ENCODE peak calls at places on chromosomes 5 and 9, in ten cellular contexts. W, N, P, X, B, Y, K, H, D and G are unnamed samples.

GRCh38 chr5:79938468-79938867 is 52.6 kb downstream of the MTX3 start:
- DNase-seq in W (no peak), N (no peak), P (no peak), X (no peak), B (no peak), Y (no peak), K (no peak), H (no peak), D (no peak), G (no peak)

GRCh38 chr9:83403864-83404263 is 134.3 kb downstream of the FRMD3 start:
- DNase-seq in W (no peak), N (no peak), P (no peak), X (peak; percentile 48), B (no peak), Y (no peak), K (no peak), H (no peak), D (no peak), G (no peak)

GRCh38 chr9:94908041-94908563 is 181.6 kb downstream of the AOPEP start:
- DNase-seq in W (no peak), N (no peak), P (no peak), X (no peak), B (no peak), Y (no peak), K (no peak), H (no peak), D (no peak), G (no peak)

GRCh38 chr9:89749500-89750116 is 144.8 kb downstream of the GADD45G start:
- DNase-seq in W (no peak), N (no peak), P (no peak), X (no peak), B (no peak), Y (no peak), K (no peak), H (no peak), D (no peak), G (no peak)

GRCh38 chr9:18442629-18443491 is 31.1 kb upstream of the ADAMTSL1 start:
- DNase-seq in W (peak; percentile 64), N (peak; percentile 26), P (peak; percentile 3), X (peak; percentile 85), B (peak; percentile 57), Y (no peak), K (peak; percentile 33), H (peak; percentile 64), D (no peak), G (peak; percentile 68)

GRCh38 chr5:58019614-58020013 is 440.3 kb downstream of the PLK2 start:
- DNase-seq in W (no peak), N (no peak), P (no peak), X (no peak), B (no peak), Y (no peak), K (no peak), H (no peak), D (no peak), G (no peak)

GRCh38 chr9:124020520-124021384 is 9.2 kb downstream of the LHX2 start:
- DNase-seq in W (no peak), N (no peak), P (no peak), X (no peak), B (no peak), Y (no peak), K (no peak), H (no peak), D (no peak), G (no peak)

GRCh38 chr9:23596913-23597634 is 229.0 kb downstream of the ELAVL2 start:
- DNase-seq in W (no peak), N (no peak), P (no peak), X (no peak), B (no peak), Y (no peak), K (no peak), H (no peak), D (no peak), G (no peak)

GRCh38 chr5:80255425-80255751 is 460 bp downstream of the SERINC5 start:
- DNase-seq in W (no peak), N (peak; percentile 57), P (peak; percentile 39), X (peak; percentile 71), B (no peak), Y (no peak), K (no peak), H (no peak), D (no peak), G (peak; percentile 68)

GRCh38 chr9:2297771-2298170 is 282.6 kb downstream of the SMARCA2 start:
- DNase-seq in W (no peak), N (no peak), P (no peak), X (no peak), B (no peak), Y (no peak), K (no peak), H (no peak), D (no peak), G (no peak)

GRCh38 chr5:173391031-173391430 is 62.8 kb upstream of the STC2 start:
- DNase-seq in W (peak; percentile 47), N (no peak), P (no peak), X (no peak), B (no peak), Y (no peak), K (no peak), H (no peak), D (no peak), G (peak; percentile 61)

GRCh38 chr5:3542158-3542557 is 53.5 kb upstream of the IRX1 start:
- DNase-seq in W (no peak), N (no peak), P (no peak), X (no peak), B (no peak), Y (no peak), K (no peak), H (no peak), D (no peak), G (no peak)

GRCh38 chr9:87707805-87708500 is 18.0 kb upstream of the CTSL start:
- DNase-seq in W (no peak), N (no peak), P (no peak), X (no peak), B (no peak), Y (no peak), K (no peak), H (no peak), D (no peak), G (no peak)

GRCh38 chr9:4973246-4973645 is 11.8 kb upstream of the JAK2 start:
- DNase-seq in W (no peak), N (no peak), P (no peak), X (no peak), B (no peak), Y (no peak), K (no peak), H (no peak), D (no peak), G (no peak)

GRCh38 chr5:159010611-159011497 is 88.9 kb downstream of the EBF1 start:
- DNase-seq in W (no peak), N (no peak), P (no peak), X (no peak), B (no peak), Y (no peak), K (no peak), H (no peak), D (no peak), G (no peak)

GRCh38 chr9:135905380-135906282 is 1.7 kb downstream of the CAMSAP1 start:
- DNase-seq in W (no peak), N (no peak), P (peak; percentile 79), X (peak; percentile 61), B (no peak), Y (no peak), K (no peak), H (peak; percentile 77), D (peak; percentile 62), G (no peak)

GRCh38 chr9:136159851-136160250 is 41.2 kb upstream of the TMEM250 start:
- DNase-seq in W (no peak), N (no peak), P (no peak), X (no peak), B (no peak), Y (no peak), K (no peak), H (no peak), D (peak; percentile 54), G (no peak)

GRCh38 chr5:11997942-11998341 is 93.7 kb upstream of the CTNND2 start:
- DNase-seq in W (no peak), N (no peak), P (no peak), X (no peak), B (no peak), Y (no peak), K (no peak), H (no peak), D (no peak), G (no peak)

GRCh38 chr5:134958755-134959154 is 9.0 kb upstream of the CATSPER3 start:
- DNase-seq in W (no peak), N (no peak), P (no peak), X (peak; percentile 7), B (no peak), Y (no peak), K (no peak), H (no peak), D (no peak), G (no peak)

GRCh38 chr5:147628054-147628895 is 118.4 kb upstream of the DPYSL3 start:
- DNase-seq in W (no peak), N (peak; percentile 49), P (peak; percentile 34), X (peak; percentile 76), B (peak; percentile 40), Y (peak; percentile 68), K (peak; percentile 70), H (peak; percentile 71), D (no peak), G (peak; percentile 80)

GRCh38 chr5:72848474-72849428 is 32.3 kb downstream of the TNPO1 start:
- DNase-seq in W (peak; percentile 76), N (peak; percentile 81), P (peak; percentile 52), X (peak; percentile 54), B (peak; percentile 47), Y (peak; percentile 35), K (no peak), H (peak; percentile 80), D (peak; percentile 91), G (peak; percentile 52)

GRCh38 chr9:84397151-84397728 is 56.7 kb upstream of the SLC28A3 start:
- DNase-seq in W (peak; percentile 15), N (peak; percentile 73), P (peak; percentile 48), X (peak; percentile 77), B (peak; percentile 32), Y (peak; percentile 57), K (no peak), H (peak; percentile 80), D (peak; percentile 50), G (peak; percentile 59)

GRCh38 chr5:79133657-79134451 is 22.2 kb downstream of the BHMT start:
- DNase-seq in W (peak; percentile 25), N (peak; percentile 60), P (peak; percentile 52), X (peak; percentile 88), B (peak; percentile 50), Y (peak; percentile 40), K (peak; percentile 27), H (peak; percentile 84), D (no peak), G (peak; percentile 33)